ENCODE peak calls at places on chromosomes 5 and 9, in ten cellular contexts. L is transverse colon, K is tibial nerve, J is H1, P is upper lobe of left lung, Q is GM12878, M is ovary, F is stomach, A is A549, S is SK-N-SH. V is an unnamed sample.

GRCh38 chr5:1555011-1555807 is 31.4 kb upstream of the LPCAT1 start:
- DNase-seq in L (peak), K (no peak), J (peak), P (peak), Q (no peak), M (no peak), F (no peak), A (peak), S (no peak), V (peak)

GRCh38 chr5:96566775-96567174 is 95.4 kb upstream of the CAST start:
- DNase-seq in L (no peak), K (no peak), J (no peak), P (no peak), Q (no peak), M (no peak), F (no peak), A (no peak), S (no peak), V (no peak)

GRCh38 chr5:12683249-12683648 is 779.0 kb upstream of the CTNND2 start:
- DNase-seq in L (no peak), K (no peak), J (no peak), P (no peak), Q (no peak), M (no peak), F (no peak), A (no peak), S (no peak), V (no peak)

GRCh38 chr9:124355032-124355940 is 60.0 kb downstream of the PSMB7 start:
- DNase-seq in L (no peak), K (no peak), J (no peak), P (peak), Q (no peak), M (no peak), F (no peak), A (no peak), S (no peak), V (no peak)

GRCh38 chr5:139488269-139488668 is 5.7 kb upstream of the STING1 start:
- DNase-seq in L (peak), K (no peak), J (no peak), P (peak), Q (no peak), M (no peak), F (no peak), A (no peak), S (no peak), V (peak)

GRCh38 chr5:57215629-57216195 is 41.9 kb downstream of the GPBP1 start:
- DNase-seq in L (no peak), K (no peak), J (no peak), P (no peak), Q (no peak), M (no peak), F (no peak), A (no peak), S (no peak), V (no peak)

GRCh38 chr9:126309427-126310179 is 17.0 kb upstream of the MVB12B start:
- DNase-seq in L (no peak), K (no peak), J (no peak), P (no peak), Q (no peak), M (no peak), F (no peak), A (no peak), S (no peak), V (no peak)

GRCh38 chr9:36888551-36888950 is 145.5 kb downstream of the PAX5 start:
- DNase-seq in L (no peak), K (no peak), J (no peak), P (no peak), Q (no peak), M (no peak), F (no peak), A (no peak), S (no peak), V (peak)

GRCh38 chr5:181008136-181008535 is 19.5 kb downstream of the BTNL3 start:
- DNase-seq in L (no peak), K (no peak), J (no peak), P (no peak), Q (no peak), M (no peak), F (no peak), A (no peak), S (no peak), V (no peak)

GRCh38 chr9:81585191-81585763 is 104.1 kb downstream of the TLE1 start:
- DNase-seq in L (no peak), K (no peak), J (no peak), P (no peak), Q (no peak), M (no peak), F (no peak), A (no peak), S (no peak), V (no peak)

GRCh38 chr9:120925535-120926396 is 830 bp downstream of the TRAF1 start:
- DNase-seq in L (no peak), K (no peak), J (no peak), P (no peak), Q (peak), M (no peak), F (no peak), A (peak), S (no peak), V (peak)

GRCh38 chr9:109336409-109336808 is 15.6 kb upstream of the EPB41L4B start:
- DNase-seq in L (no peak), K (no peak), J (no peak), P (no peak), Q (no peak), M (no peak), F (no peak), A (no peak), S (no peak), V (no peak)

GRCh38 chr9:111001471-111001870 is 36.8 kb downstream of the LPAR1 start:
- DNase-seq in L (no peak), K (no peak), J (no peak), P (no peak), Q (no peak), M (no peak), F (no peak), A (no peak), S (no peak), V (no peak)

GRCh38 chr9:128685636-128686489 is 3.2 kb upstream of the SET start:
- DNase-seq in L (peak), K (no peak), J (no peak), P (peak), Q (no peak), M (no peak), F (peak), A (no peak), S (no peak), V (no peak)
- TF ChIP-seq EP300 in L (no peak), K (no peak), J (no peak), P (no peak), Q (no peak), M (no peak), F (no peak), A (no peak), S (no peak), V (no peak)

GRCh38 chr9:35813434-35814105 is 1.3 kb downstream of the HINT2 start:
- DNase-seq in L (no peak), K (no peak), J (no peak), P (no peak), Q (no peak), M (no peak), F (no peak), A (peak), S (peak), V (no peak)
- TF ChIP-seq EP300 in L (no peak), K (no peak), J (no peak), P (no peak), Q (no peak), M (no peak), F (no peak), A (no peak), S (no peak), V (no peak)

DNA sequence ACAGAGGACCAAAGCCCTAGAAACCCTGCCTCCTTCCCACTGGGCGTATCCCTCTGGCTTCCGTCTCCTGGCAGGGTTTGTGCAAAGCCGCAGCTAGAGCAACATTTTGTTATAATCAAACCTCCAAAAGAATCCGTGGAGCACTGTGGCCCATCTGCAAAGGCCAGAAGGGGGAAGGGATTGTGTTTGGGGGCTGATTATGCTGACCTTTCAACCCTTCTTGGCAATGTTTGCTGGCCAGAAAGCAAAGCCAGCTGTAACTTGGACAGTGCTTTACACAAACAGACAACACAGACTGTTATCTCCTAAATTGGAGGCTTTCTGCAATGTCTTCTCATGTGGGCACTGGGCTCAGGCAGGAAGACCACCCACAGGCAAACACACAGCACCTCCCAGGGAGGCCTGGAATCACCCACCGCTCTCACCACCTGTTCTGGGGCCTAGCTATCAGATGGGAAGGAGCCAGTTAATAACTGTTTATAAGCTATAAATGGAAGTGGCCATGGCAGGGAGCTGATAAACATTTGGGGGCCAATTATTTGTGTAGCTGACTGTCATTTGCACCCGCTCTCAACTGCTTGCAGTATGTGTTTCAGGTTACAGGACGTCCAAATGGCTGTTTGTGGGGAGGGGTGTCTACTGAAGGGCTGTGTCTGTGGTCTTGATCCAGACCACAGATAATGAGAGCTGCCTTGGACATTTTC is 121.6 kb upstream of the ERCC6L2 start:
- DNase-seq in L (no peak), K (peak), J (no peak), P (no peak), Q (no peak), M (peak), F (no peak), A (no peak), S (peak), V (peak)
- TF ChIP-seq EP300 in L (no peak), K (no peak), J (no peak), P (peak), Q (no peak), M (no peak), F (no peak), A (no peak), S (no peak), V (no peak)

GRCh38 chr5:178234121-178234752 is 1.6 kb upstream of the PHYKPL start:
- DNase-seq in L (no peak), K (no peak), J (no peak), P (no peak), Q (no peak), M (no peak), F (no peak), A (no peak), S (no peak), V (no peak)

GRCh38 chr5:178236126-178236525 is 3.5 kb upstream of the PHYKPL start:
- DNase-seq in L (no peak), K (no peak), J (no peak), P (no peak), Q (no peak), M (no peak), F (no peak), A (no peak), S (no peak), V (no peak)

GRCh38 chr5:178236685-178237084 is 4.1 kb upstream of the PHYKPL start:
- DNase-seq in L (no peak), K (no peak), J (no peak), P (peak), Q (no peak), M (no peak), F (no peak), A (no peak), S (no peak), V (no peak)

GRCh38 chr5:178235600-178235998 is 3.0 kb upstream of the PHYKPL start:
- DNase-seq in L (no peak), K (no peak), J (no peak), P (no peak), Q (no peak), M (no peak), F (no peak), A (no peak), S (no peak), V (no peak)

DNA sequence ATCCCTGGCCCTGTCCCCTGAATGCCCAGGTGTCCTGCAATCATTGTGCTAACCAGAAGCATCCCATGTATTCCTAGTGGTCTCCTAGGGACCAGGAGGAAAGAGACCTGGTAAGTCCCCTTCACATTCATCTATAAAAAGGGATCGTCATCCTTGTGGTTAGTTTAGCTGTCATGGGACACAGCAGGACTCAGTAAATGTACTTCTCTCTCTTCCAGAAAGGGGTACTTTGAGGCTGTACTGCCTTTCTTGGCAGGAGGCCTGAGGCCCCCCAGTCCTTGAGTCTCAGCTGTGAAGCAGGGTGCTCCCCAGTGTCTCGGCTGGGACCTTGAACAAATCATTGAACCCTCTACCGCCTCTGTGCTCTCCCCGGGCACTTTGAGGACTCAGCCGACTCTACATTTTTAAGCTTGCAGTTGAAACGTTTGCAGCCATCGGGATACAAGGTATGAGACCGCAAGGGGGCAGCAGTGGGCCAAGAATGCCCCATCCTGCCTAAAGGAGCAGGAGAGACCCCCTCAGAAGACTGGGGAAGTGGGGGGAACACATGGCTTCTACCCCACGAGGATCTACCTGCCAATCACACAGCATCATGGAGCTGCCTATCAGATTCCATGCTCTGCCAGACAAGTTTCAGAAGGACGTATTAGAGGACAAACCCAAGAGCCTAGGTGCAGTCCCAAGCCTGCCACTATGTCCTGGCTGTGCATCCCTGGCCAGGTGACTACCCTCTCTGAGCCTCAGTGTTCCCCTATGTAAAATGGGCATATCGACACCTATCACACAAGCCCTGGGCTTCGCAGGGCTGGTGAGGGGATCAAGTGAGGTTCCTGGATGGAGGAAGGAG is 2.4 kb upstream of the PHYKPL start:
- DNase-seq in L (peak), K (peak), J (peak), P (peak), Q (no peak), M (peak), F (peak), A (peak), S (peak), V (peak)
- TF ChIP-seq EP300 in L (no peak), K (no peak), J (no peak), P (no peak), Q (no peak), M (no peak), F (no peak), A (no peak), S (no peak), V (no peak)

DNA sequence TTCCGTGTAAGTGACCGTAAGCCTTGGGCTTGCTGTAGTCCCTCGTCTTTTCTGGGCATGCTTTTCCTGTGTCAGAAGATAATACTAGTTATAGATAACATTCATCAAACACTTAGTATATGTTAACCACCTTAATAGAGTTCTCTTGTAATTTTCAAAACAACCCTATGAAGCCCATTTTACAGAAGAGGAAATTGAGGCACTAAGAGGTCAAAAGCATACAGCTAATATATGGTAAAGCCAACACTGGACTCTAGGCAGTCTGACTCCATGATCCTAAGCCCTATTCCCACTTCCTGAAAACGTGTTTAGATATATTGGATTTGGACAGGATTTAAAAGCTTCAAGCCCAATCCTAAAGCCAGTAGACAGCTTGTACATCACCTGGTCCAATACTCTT is 153.8 kb downstream of the CEP120 start:
- DNase-seq in L (no peak), K (no peak), J (no peak), P (no peak), Q (no peak), M (no peak), F (no peak), A (no peak), S (no peak), V (no peak)
- TF ChIP-seq EP300 in L (no peak), K (no peak), J (no peak), P (no peak), Q (no peak), M (no peak), F (no peak), A (no peak), S (no peak), V (no peak)

GRCh38 chr5:136816327-136816726 is 451.0 kb upstream of the TRPC7 start:
- DNase-seq in L (no peak), K (no peak), J (no peak), P (no peak), Q (no peak), M (no peak), F (no peak), A (no peak), S (no peak), V (no peak)

GRCh38 chr5:136814621-136815378 is 449.5 kb upstream of the TRPC7 start:
- DNase-seq in L (no peak), K (no peak), J (no peak), P (no peak), Q (no peak), M (no peak), F (no peak), A (no peak), S (no peak), V (no peak)

DNA sequence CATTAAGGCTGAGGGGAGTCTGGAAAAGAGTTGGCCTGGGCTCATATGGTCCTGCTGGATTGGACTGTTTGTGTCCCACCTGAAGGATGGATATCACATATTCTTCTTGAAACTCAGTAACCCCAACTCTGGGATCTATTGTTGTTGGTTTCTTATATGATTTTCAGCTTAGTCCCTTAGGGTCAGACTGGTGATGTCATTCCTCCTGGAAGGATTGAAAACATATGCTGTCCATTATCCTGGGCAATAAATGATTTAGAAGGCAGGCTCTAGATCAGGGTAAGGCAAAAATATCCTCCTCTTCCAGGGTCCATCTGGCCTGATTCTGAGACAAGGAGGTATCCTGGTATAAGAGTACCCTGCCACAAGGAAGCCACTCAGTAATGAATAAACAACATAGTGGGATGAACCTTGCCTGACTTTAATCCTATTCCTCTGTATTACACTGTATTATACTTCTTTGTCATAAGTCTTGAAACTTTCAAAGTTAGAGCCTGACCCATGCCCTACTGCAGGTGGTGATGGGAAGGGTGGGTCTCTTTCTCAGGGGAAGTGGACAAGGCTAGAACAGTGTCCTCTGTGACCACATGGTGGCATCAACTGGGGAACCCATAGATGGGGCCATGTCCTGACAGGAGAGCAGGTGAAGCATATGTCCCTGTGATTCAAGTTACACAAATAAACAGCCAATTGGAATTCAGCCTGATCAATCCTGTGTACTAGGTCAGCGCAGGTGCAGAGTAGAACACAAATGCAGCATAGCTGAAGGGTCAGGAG is 454.4 kb upstream of the TRPC7 start:
- DNase-seq in L (no peak), K (no peak), J (no peak), P (no peak), Q (no peak), M (no peak), F (no peak), A (no peak), S (no peak), V (no peak)
- TF ChIP-seq EP300 in L (no peak), K (no peak), J (no peak), P (no peak), Q (no peak), M (no peak), F (no peak), A (no peak), S (no peak), V (no peak)

GRCh38 chr5:94021246-94021645 is 279.8 kb upstream of the POU5F2 start:
- DNase-seq in L (no peak), K (no peak), J (no peak), P (no peak), Q (no peak), M (no peak), F (peak), A (peak), S (peak), V (no peak)
- TF ChIP-seq EP300 in L (no peak), K (no peak), J (no peak), P (no peak), Q (no peak), M (no peak), F (no peak), A (peak), S (peak), V (no peak)

V was measured in sigmoid colon.